ENCODE peak calls at places on chromosomes 5 and 9, in seven cellular contexts. N is T47D, E is GM12878, H is SK-N-SH, L is H1, S is K562, Z is HepG2. X is an unnamed sample.
A peak's percentile ranks its signal among the peaks of the same experiment; 100 is the strongest.

GRCh38 chr9:26502311-26502710 is 390.3 kb downstream of the CAAP1 start:
- DNase-seq in S (no peak), N (peak; percentile 18), E (no peak), Z (no peak), H (no peak), L (no peak), X (no peak)

GRCh38 chr5:56406221-56406620 is 173.1 kb upstream of the ANKRD55 start:
- DNase-seq in Z (peak; percentile 28), H (no peak), L (no peak), N (peak; percentile 31), E (no peak), S (no peak), X (no peak)

GRCh38 chr5:122723606-122724352 is 51.1 kb upstream of the SNX2 start:
- DNase-seq in E (peak; percentile 59), H (no peak), N (peak; percentile 64), Z (no peak), S (no peak), L (no peak), X (no peak)

GRCh38 chr9:13149454-13149853 is 130.0 kb downstream of the MPDZ start:
- DNase-seq in N (peak; percentile 23), H (no peak), S (no peak), E (no peak), Z (no peak), L (no peak), X (no peak)

GRCh38 chr5:118126159-118126558 is 862.2 kb downstream of the DTWD2 start:
- DNase-seq in S (no peak), H (no peak), N (no peak), L (no peak), Z (no peak), E (no peak), X (no peak)

GRCh38 chr5:74639538-74640449 is 734 bp downstream of the ENC1 start:
- DNase-seq in E (no peak), S (peak; percentile 39), L (no peak), H (peak; percentile 76), Z (no peak), N (peak; percentile 69), X (no peak)

GRCh38 chr5:87541033-87541432 is 128.3 kb upstream of the CCNH start:
- DNase-seq in E (no peak), S (peak; percentile 2), H (peak; percentile 19), N (peak; percentile 65), Z (no peak), L (no peak), X (peak; percentile 34)

GRCh38 chr9:21491742-21492141 is 9.6 kb upstream of the IFNE start:
- DNase-seq in N (peak; percentile 8), L (no peak), S (no peak), H (no peak), Z (no peak), E (no peak), X (no peak)

GRCh38 chr5:171272996-171273970 is 35.8 kb upstream of the TLX3 start:
- DNase-seq in H (peak; percentile 58), N (peak; percentile 66), Z (peak; percentile 25), E (no peak), S (peak; percentile 34), L (peak; percentile 33), X (peak; percentile 44)

GRCh38 chr5:180141068-180141660 is 67.8 kb downstream of the RASGEF1C start:
- DNase-seq in N (no peak), S (no peak), Z (no peak), E (no peak), H (no peak), L (no peak), X (no peak)

GRCh38 chr9:529721-530120 is 311.8 kb upstream of the DMRT1 start:
- DNase-seq in S (no peak), E (no peak), L (no peak), Z (no peak), H (no peak), N (no peak), X (no peak)

GRCh38 chr5:59257488-59258400 is 635.8 kb downstream of the PDE4D start:
- DNase-seq in H (no peak), Z (peak; percentile 29), E (no peak), S (no peak), L (no peak), N (no peak), X (no peak)

GRCh38 chr5:3031733-3032378 is 280.4 kb upstream of the IRX2 start:
- DNase-seq in E (no peak), Z (no peak), S (no peak), H (no peak), N (no peak), L (no peak), X (no peak)

GRCh38 chr9:6712041-6712440 is 45.7 kb upstream of the KDM4C start:
- DNase-seq in E (no peak), S (no peak), N (no peak), L (no peak), H (no peak), Z (no peak), X (no peak)

GRCh38 chr9:6714176-6714575 is 43.6 kb upstream of the KDM4C start:
- DNase-seq in Z (peak; percentile 24), S (no peak), N (no peak), E (no peak), H (no peak), L (no peak), X (no peak)

GRCh38 chr9:6711403-6711802 is 46.4 kb upstream of the KDM4C start:
- DNase-seq in S (no peak), L (no peak), E (no peak), Z (no peak), N (no peak), H (no peak), X (no peak)

GRCh38 chr9:6716766-6717165 is 41.0 kb upstream of the KDM4C start:
- DNase-seq in E (no peak), Z (no peak), N (no peak), H (no peak), S (no peak), L (no peak), X (no peak)

GRCh38 chr9:6715755-6716643 is 41.8 kb upstream of the KDM4C start:
- DNase-seq in L (no peak), H (peak; percentile 82), E (peak; percentile 76), N (no peak), S (no peak), Z (peak; percentile 79), X (peak; percentile 56)
- TF ChIP-seq JUND in L (no peak), H (no peak), E (no peak), N (no peak), S (no peak), Z (peak; percentile 63), X (no peak)

GRCh38 chr5:32585122-32585445 is 273 bp upstream of the SUB1 start:
- DNase-seq in Z (no peak), H (no peak), S (no peak), E (no peak), L (no peak), N (no peak), X (no peak)

GRCh38 chr5:32589431-32589830 is 4.1 kb downstream of the SUB1 start:
- DNase-seq in S (no peak), Z (no peak), H (no peak), E (no peak), L (no peak), N (no peak), X (no peak)

GRCh38 chr5:32585446-32586250 is at the start of gene SUB1:
- DNase-seq in H (peak; percentile 96), L (peak; percentile 75), S (peak; percentile 99), Z (peak; percentile 87), E (peak; percentile 62), N (peak; percentile 94), X (peak; percentile 85)

GRCh38 chr5:32586251-32586642 is 890 bp downstream of the SUB1 start:
- DNase-seq in H (no peak), E (peak; percentile 64), S (no peak), Z (no peak), N (no peak), L (no peak), X (no peak)

GRCh38 chr5:32587067-32587551 is 1.8 kb downstream of the SUB1 start:
- DNase-seq in H (no peak), S (no peak), Z (no peak), N (no peak), L (no peak), E (no peak), X (no peak)
- TF ChIP-seq JUND in H (no peak), S (no peak), Z (no peak), N (no peak), L (no peak), E (no peak), X (no peak)

DNA sequence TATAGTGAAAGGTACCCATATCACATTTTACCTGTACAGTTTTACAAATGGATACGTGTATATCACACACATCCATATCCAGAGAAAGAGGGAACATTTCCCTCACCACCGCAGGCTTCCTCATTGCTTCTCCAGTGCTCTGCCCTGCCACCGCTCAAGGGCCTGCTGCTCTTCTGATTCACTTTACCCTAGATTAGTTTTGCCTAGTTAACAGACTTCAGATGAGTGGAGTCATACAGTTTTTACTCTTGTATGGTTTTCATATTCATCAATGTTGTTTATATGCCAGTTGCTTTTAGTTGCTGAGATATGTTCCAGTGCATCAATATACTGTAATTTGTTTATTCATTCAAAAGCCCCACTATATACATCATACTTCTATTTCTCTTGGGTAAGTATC is 53.9 kb upstream of the POMT1 start:
- DNase-seq in S (no peak), E (no peak), N (no peak), L (no peak), Z (no peak), H (no peak), X (no peak)
- TF ChIP-seq JUND in S (no peak), E (no peak), N (no peak), L (no peak), Z (no peak), H (no peak), X (no peak)

GRCh38 chr5:68446487-68446894 is 230.9 kb downstream of the PIK3R1 start:
- DNase-seq in N (no peak), E (peak; percentile 87), S (no peak), H (no peak), Z (no peak), L (no peak), X (no peak)

GRCh38 chr5:68445257-68446069 is 229.9 kb downstream of the PIK3R1 start:
- DNase-seq in E (no peak), Z (no peak), H (no peak), S (no peak), L (no peak), N (no peak), X (no peak)

GRCh38 chr5:68444048-68444447 is 228.5 kb downstream of the PIK3R1 start:
- DNase-seq in N (no peak), Z (no peak), L (no peak), E (no peak), H (no peak), S (no peak), X (no peak)

GRCh38 chr5:68446070-68446357 is 230.5 kb downstream of the PIK3R1 start:
- DNase-seq in Z (no peak), L (no peak), S (no peak), H (no peak), E (no peak), N (no peak), X (no peak)

DNA sequence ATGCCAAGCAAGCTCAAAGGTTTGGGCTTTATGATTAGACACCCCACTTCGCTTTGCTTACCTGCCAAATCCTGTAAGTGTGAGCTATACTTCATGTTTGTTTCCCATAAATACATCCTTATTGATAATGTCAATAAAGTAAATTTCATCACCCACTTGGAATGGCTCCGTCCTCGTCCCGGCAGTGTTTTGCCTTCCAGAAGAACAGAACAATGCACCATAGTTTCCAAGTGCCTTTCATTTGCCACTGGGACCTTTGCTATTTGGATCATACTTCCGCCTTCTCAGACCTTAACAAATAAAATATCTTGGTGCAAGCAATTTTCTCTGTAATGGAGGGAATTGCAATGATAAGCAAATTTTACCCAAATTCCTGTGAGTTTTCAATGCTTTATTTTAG is 229.3 kb downstream of the PIK3R1 start:
- DNase-seq in N (no peak), L (no peak), S (no peak), H (no peak), Z (no peak), E (no peak), X (no peak)
- TF ChIP-seq JUND in N (no peak), L (no peak), S (no peak), H (no peak), Z (no peak), E (no peak), X (no peak)

X was measured in HCT116.